ENCODE peak calls at places on chromosomes 11 and 22, in seven cellular contexts. R, O, F, N, V, G and J are unnamed samples. For H3K79me1, the result is how much of the 10 kb centered on the place peaks cover.

GRCh38 chr22:49718396-49718795 is 109.3 kb downstream of the BRD1 start:
- DNase-seq in R (no peak), O (no peak), F (no peak), N (no peak), V (no peak), G (no peak), J (no peak)

GRCh38 chr11:85170184-85170583 is 457.0 kb downstream of the DLG2 start:
- DNase-seq in R (peak), O (peak), F (peak), N (no peak), V (no peak), G (peak), J (peak)

GRCh38 chr11:63212742-63213141 is 30.7 kb downstream of the SLC22A25 start:
- DNase-seq in R (no peak), O (peak), F (peak), N (no peak), V (peak), G (no peak), J (peak)

GRCh38 chr11:104060004-104060403 is 23.6 kb downstream of the DDI1 start:
- DNase-seq in R (peak), O (no peak), F (no peak), N (no peak), V (no peak), G (no peak), J (no peak)

GRCh38 chr11:69915151-69915500 is 95.9 kb upstream of the FGF3 start:
- DNase-seq in R (peak), O (no peak), F (no peak), N (no peak), V (no peak), G (no peak), J (no peak)

GRCh38 chr22:49211176-49211575 is 616.5 kb downstream of the BRD1 start:
- DNase-seq in R (no peak), O (no peak), F (no peak), N (peak), V (no peak), G (no peak), J (no peak)

GRCh38 chr11:11579012-11579755 is 42.6 kb downstream of the GALNT18 start:
- DNase-seq in R (no peak), O (no peak), F (no peak), N (peak), V (no peak), G (no peak), J (no peak)

GRCh38 chr11:113204280-113204679 is 110.1 kb upstream of the TTC12 start:
- DNase-seq in R (no peak), O (no peak), F (peak), N (no peak), V (no peak), G (no peak), J (no peak)

GRCh38 chr22:25563757-25564319 is 637 bp upstream of the GRK3 start:
- DNase-seq in R (peak), O (no peak), F (peak), N (no peak), V (no peak), G (no peak), J (peak)

GRCh38 chr11:113562981-113563461 is 87.8 kb upstream of the DRD2 start:
- DNase-seq in R (no peak), O (peak), F (peak), N (no peak), V (no peak), G (no peak), J (no peak)

DNA sequence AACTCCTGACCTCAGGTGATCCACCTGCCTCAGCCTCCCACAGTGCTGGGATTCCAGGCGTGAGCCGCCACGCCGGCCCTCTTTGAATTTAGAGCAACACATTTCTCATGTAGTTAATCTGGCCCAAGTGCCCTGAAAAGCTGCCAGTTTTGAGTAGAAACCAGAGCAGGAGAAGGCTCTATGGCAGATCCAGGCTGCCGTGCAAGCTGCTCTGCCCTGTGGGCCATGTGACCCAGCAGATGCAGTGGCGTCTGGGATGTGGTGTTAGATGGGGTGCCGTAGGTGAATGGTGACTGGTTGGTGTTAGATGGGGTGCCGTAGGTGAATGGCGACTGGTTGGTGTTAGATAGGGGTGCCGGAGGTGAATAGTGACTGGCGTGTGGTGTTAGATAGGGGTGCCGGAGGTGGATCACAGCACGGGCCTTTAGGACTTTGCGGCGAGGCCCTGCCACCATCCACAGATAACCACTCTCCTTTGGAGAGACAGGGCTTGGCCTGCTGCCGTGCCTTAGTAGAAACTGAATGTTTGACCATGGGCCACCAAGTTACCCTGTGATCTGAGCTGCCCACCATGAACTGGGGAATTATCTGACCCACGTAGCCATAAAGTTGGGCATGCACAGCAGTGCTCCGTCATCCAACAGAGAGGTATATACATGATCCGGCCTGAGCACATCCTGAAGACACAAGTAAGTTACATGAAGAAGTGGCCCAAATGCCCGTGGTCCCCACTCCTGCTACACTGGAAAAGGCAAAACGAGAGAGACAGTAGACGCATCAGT is 32.7 kb downstream of the ASCL2 start:
- DNase-seq in R (no peak), O (no peak), F (no peak), N (no peak), V (no peak), G (no peak), J (no peak)
- H3K18ac ChIP-seq in R (no peak), O (no peak), F (no peak), N (no peak), V (no peak), G (no peak), J (no peak)

DNA sequence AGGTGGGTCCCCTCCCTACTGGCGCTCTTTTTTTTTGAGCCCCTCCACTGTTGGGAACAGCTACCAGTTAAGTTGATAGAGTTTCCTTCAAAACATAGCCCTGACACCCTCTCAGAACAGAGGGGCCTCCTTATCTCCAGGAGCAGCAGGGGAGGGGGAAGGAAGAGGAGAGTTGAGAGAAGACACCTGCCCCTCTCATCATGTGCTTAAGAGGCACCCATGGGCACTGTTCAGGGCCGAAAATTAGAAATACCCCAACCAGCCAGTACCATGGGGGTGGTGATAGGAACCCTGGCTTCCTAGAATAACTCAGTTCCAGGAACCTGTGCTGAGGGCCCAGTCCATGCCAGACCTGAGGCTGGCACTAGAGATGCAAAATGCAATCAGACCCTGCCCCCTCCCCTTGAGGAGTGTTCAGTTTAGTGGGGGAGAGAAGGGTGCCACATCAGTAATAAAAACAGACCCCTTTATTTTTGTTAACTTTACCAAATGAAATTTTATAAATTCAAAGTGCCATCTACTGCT is 9.4 kb upstream of the GDPD5 start:
- DNase-seq in R (no peak), O (no peak), F (no peak), N (no peak), V (no peak), G (no peak), J (no peak)
- H3K9ac ChIP-seq in R (no peak), O (no peak), F (no peak), N (no peak), V (no peak), G (no peak), J (no peak)

DNA sequence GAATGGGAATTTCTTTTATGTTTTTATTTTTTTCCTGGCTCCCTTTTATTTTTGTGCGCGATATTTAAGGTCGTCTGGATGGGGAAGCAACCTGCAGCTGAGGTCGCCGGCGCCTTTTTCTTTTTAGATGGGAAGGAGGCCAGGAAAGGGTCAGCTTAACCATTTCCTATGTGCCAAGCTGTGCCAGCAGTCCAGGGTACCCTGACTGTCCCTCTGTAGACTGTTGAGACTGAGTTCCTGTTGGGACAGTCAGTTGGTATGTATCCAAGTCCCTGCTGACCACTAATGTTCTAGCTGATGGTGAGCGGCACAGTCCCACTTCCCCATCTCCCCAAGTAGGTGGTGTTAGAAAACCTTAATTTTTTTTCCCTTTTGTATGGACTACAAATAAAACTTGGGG is 10.5 kb downstream of the RBM14 start:
- DNase-seq in R (no peak), O (no peak), F (no peak), N (no peak), V (no peak), G (no peak), J (no peak)
- H3K79me1 ChIP-seq in R (half or more), O (under half), F (under half), N (under half), V (under half), G (under half), J (under half)

GRCh38 chr22:42635531-42635930 is 4.9 kb downstream of the ATP5MGL start:
- DNase-seq in R (peak), O (no peak), F (peak), N (no peak), V (no peak), G (no peak), J (peak)
- H3K18ac ChIP-seq in R (no peak), O (no peak), F (no peak), N (no peak), V (no peak), G (no peak), J (no peak)

GRCh38 chr22:17581056-17581455 is 17.8 kb downstream of the SLC25A18 start:
- DNase-seq in R (no peak), O (no peak), F (no peak), N (no peak), V (no peak), G (no peak), J (no peak)
- H3K9ac ChIP-seq in R (no peak), O (no peak), F (no peak), N (no peak), V (no peak), G (no peak), J (no peak)

GRCh38 chr11:71999360-71999759 is 651 bp downstream of the IL18BP start:
- DNase-seq in R (peak), O (peak), F (peak), N (no peak), V (no peak), G (no peak), J (peak)

GRCh38 chr11:71999813-72000590 is 1.3 kb downstream of the IL18BP start:
- DNase-seq in R (no peak), O (no peak), F (peak), N (no peak), V (no peak), G (no peak), J (no peak)

GRCh38 chr11:71997594-71997993 is 1.1 kb upstream of the IL18BP start:
- DNase-seq in R (no peak), O (no peak), F (peak), N (no peak), V (no peak), G (no peak), J (no peak)

GRCh38 chr11:71998061-71998460 is 648 bp upstream of the IL18BP start:
- DNase-seq in R (no peak), O (no peak), F (peak), N (no peak), V (no peak), G (no peak), J (no peak)

GRCh38 chr11:71998649-71999310 is at the start of gene IL18BP:
- DNase-seq in R (no peak), O (no peak), F (peak), N (no peak), V (no peak), G (no peak), J (no peak)
- H3K79me1 ChIP-seq in R (under half), O (under half), F (under half), N (under half), V (under half), G (under half), J (under half)

DNA sequence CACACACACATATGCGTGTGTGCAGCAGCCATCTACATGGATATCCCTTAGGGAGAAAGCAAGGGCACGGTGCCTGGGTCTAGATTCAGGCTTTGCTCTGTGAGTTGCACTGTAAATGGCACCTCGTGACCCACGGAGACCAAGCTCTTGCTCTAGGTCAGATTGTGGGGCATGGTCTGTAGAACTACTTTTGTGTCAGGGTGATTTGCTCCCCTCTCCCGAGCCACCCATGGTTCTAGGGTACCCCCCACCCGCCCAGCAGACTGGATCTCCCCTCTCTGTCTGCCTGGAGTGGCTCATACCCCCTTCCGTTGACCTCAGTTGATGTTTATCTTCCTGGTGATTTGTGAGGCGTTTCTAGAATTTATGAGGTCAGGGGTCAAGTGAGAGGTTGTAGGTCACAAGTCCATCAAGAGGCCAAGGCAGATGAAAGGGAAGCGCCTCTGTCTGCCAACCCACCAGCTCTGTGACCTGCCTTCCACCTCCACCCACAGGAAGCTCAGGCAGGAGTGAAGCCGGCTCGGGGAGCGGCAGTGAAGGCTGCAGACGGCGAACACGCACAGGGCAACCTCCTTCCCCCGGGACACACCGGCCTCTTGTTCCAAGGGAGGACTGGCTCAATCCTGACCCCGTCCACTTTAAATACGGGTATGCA is 76.2 kb upstream of the TTLL12 start:
- DNase-seq in R (no peak), O (no peak), F (no peak), N (no peak), V (no peak), G (no peak), J (peak)
- H3K18ac ChIP-seq in R (no peak), O (no peak), F (no peak), N (no peak), V (no peak), G (no peak), J (no peak)